ENCODE peak calls at places on chromosomes 2 and 18, in nine cellular contexts. V, L, E, C, Z, Q, F, J and R are unnamed samples.
A peak's percentile ranks its signal among the peaks of the same experiment; 100 is the strongest.

GRCh38 chr2:11375025-11375688 is 30.7 kb upstream of the ROCK2 start:
- DNase-seq in Z (no peak), Q (no peak), F (no peak), J (no peak), C (no peak), E (no peak), V (no peak), L (no peak), R (no peak)

GRCh38 chr2:75200140-75200985 is 1.0 kb upstream of the TACR1 start:
- DNase-seq in F (peak; percentile 39), J (peak; percentile 82), C (peak; percentile 13), L (no peak), E (peak; percentile 58), Z (no peak), V (peak; percentile 61), Q (peak; percentile 21), R (peak; percentile 52)

GRCh38 chr2:71456617-71457016 is 3.3 kb downstream of the DYSF start:
- DNase-seq in L (no peak), E (no peak), C (no peak), J (no peak), Z (no peak), Q (no peak), V (no peak), F (no peak), R (no peak)

GRCh38 chr2:187434342-187434785 is 13.7 kb downstream of the CALCRL start:
- DNase-seq in J (no peak), F (peak; percentile 34), C (no peak), E (no peak), V (no peak), Z (no peak), L (no peak), Q (peak; percentile 39), R (no peak)

GRCh38 chr2:177724398-177725287 is 332.1 kb downstream of the AGPS start:
- DNase-seq in Z (peak; percentile 19), Q (peak; percentile 39), F (peak; percentile 42), J (no peak), V (no peak), C (peak; percentile 68), L (no peak), E (peak; percentile 72), R (peak; percentile 58)

GRCh38 chr2:191901031-191901430 is 54.1 kb upstream of the CAVIN2 start:
- DNase-seq in Z (no peak), L (no peak), C (no peak), Q (no peak), V (no peak), F (no peak), J (no peak), E (peak; percentile 26), R (no peak)

GRCh38 chr2:63399171-63399570 is 189.1 kb downstream of the WDPCP start:
- DNase-seq in Q (no peak), C (no peak), Z (no peak), E (no peak), V (no peak), F (no peak), J (no peak), L (no peak), R (no peak)

GRCh38 chr18:68449292-68449691 is 265.6 kb downstream of the TMX3 start:
- DNase-seq in C (peak; percentile 91), V (no peak), L (no peak), J (no peak), Z (no peak), E (no peak), F (peak; percentile 86), Q (no peak), R (peak; percentile 68)

GRCh38 chr2:176002684-176003225 is 688 bp upstream of the LNPK start:
- DNase-seq in Z (peak; percentile 11), J (no peak), C (peak; percentile 18), V (no peak), F (peak; percentile 27), E (no peak), Q (peak; percentile 55), L (no peak), R (peak; percentile 23)

GRCh38 chr2:98399112-98399511 is 45.5 kb upstream of the INPP4A start:
- DNase-seq in E (no peak), L (no peak), V (no peak), Q (no peak), Z (no peak), J (no peak), F (no peak), C (no peak), R (no peak)

GRCh38 chr18:49238433-49239042 is 221.9 kb downstream of the DYM start:
- DNase-seq in Z (no peak), L (no peak), V (no peak), J (no peak), F (peak; percentile 51), Q (peak; percentile 37), C (peak; percentile 68), E (no peak), R (peak; percentile 48)

GRCh38 chr2:170812716-170813585 is 3.7 kb upstream of the GAD1 start:
- DNase-seq in J (no peak), L (no peak), Z (no peak), F (peak; percentile 84), Q (peak; percentile 75), E (no peak), C (peak; percentile 95), V (no peak), R (peak; percentile 82)

GRCh38 chr2:224973112-224974016 is 68.9 kb downstream of the DOCK10 start:
- DNase-seq in C (no peak), F (no peak), Z (no peak), J (no peak), Q (peak; percentile 46), V (no peak), L (no peak), E (no peak), R (peak; percentile 34)

GRCh38 chr2:217248312-217248935 is 388.6 kb upstream of the TNP1 start:
- DNase-seq in J (peak; percentile 95), Q (no peak), Z (peak; percentile 11), E (peak; percentile 14), L (no peak), V (peak; percentile 50), C (peak; percentile 69), F (peak; percentile 74), R (peak; percentile 7)

GRCh38 chr2:191441761-191442160 is 196.6 kb downstream of the MYO1B start:
- DNase-seq in Z (no peak), J (no peak), F (peak; percentile 27), Q (no peak), L (no peak), E (no peak), C (no peak), V (no peak), R (no peak)

GRCh38 chr18:35144628-35145027 is 96.2 kb upstream of the ZNF397 start:
- DNase-seq in C (no peak), Q (no peak), J (no peak), V (no peak), F (no peak), E (no peak), L (no peak), Z (no peak), R (no peak)

GRCh38 chr18:35141077-35141476 is 99.8 kb upstream of the ZNF397 start:
- DNase-seq in V (no peak), F (no peak), Q (no peak), C (no peak), J (no peak), L (no peak), Z (no peak), E (no peak), R (no peak)

GRCh38 chr18:35143615-35144596 is 96.9 kb upstream of the ZNF397 start:
- DNase-seq in Q (peak; percentile 55), V (no peak), L (no peak), C (peak; percentile 78), J (no peak), Z (no peak), F (peak; percentile 55), E (peak; percentile 62), R (peak; percentile 65)

GRCh38 chr18:35141567-35142269 is 99.1 kb upstream of the ZNF397 start:
- DNase-seq in Q (no peak), C (no peak), F (no peak), L (no peak), Z (no peak), J (no peak), V (no peak), E (no peak), R (no peak)

GRCh38 chr18:35142270-35142605 is 98.6 kb upstream of the ZNF397 start:
- DNase-seq in C (no peak), V (no peak), J (no peak), Z (no peak), E (no peak), Q (no peak), L (no peak), F (no peak), R (no peak)
- TF ChIP-seq CTCF in C (no peak), V (no peak), J (no peak), Z (no peak), E (no peak), Q (no peak), L (no peak), F (no peak), R (no peak)

DNA sequence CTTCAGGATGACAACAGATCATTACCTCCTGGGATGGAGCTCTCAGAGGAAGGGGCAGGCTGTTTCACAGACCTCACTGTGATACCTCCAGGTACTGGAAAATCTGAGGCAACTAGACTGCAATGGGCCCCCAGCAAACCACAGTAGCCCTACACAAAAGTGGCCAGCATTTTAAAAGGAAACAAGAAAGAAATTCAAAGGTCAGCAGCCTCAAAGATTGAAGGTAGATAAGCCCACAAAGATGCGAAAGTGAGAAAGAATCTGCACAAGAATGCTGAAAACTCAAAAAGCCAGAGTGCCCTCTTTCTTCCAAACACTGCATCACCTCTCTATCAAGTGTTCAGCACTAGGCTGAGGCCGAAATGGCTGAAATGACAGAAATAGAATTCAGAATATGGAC is 499.5 kb upstream of the CHAC2 start:
- DNase-seq in V (no peak), Z (no peak), C (no peak), E (no peak), J (no peak), F (no peak), Q (no peak), L (no peak), R (peak; percentile 11)
- TF ChIP-seq CTCF in V (no peak), Z (no peak), C (peak; percentile 8), E (no peak), J (no peak), F (no peak), Q (no peak), L (no peak), R (no peak)

GRCh38 chr18:3664563-3665178 is 214.7 kb downstream of the TGIF1 start:
- DNase-seq in V (no peak), F (no peak), E (no peak), Q (peak; percentile 50), L (no peak), C (peak; percentile 35), Z (no peak), J (no peak), R (no peak)
- TF ChIP-seq CTCF in V (no peak), F (no peak), E (no peak), Q (no peak), L (no peak), C (peak; percentile 23), Z (no peak), J (no peak), R (no peak)

GRCh38 chr2:148865515-148865914 is 9.5 kb upstream of the KIF5C start:
- DNase-seq in L (no peak), F (no peak), J (no peak), Z (no peak), E (no peak), C (no peak), Q (no peak), V (no peak), R (no peak)

GRCh38 chr2:148861367-148861766 is 13.7 kb upstream of the KIF5C start:
- DNase-seq in F (no peak), C (no peak), J (no peak), Q (no peak), V (no peak), Z (no peak), E (no peak), L (no peak), R (no peak)

GRCh38 chr2:148866091-148866490 is 8.9 kb upstream of the KIF5C start:
- DNase-seq in F (no peak), Q (no peak), C (no peak), V (no peak), L (no peak), Z (no peak), J (no peak), E (no peak), R (no peak)

GRCh38 chr2:148867079-148867769 is 7.8 kb upstream of the KIF5C start:
- DNase-seq in J (no peak), C (no peak), Q (no peak), V (no peak), E (no peak), Z (no peak), L (no peak), F (no peak), R (no peak)
- TF ChIP-seq CTCF in J (no peak), C (no peak), Q (no peak), V (no peak), E (no peak), Z (no peak), L (no peak), F (no peak), R (no peak)